ENCODE peak calls at places on chromosomes 7 and 10, in seven cellular contexts. One of them, this sample, is unnamed.

GRCh38 chr10:123136806-123137642 is 1.3 kb downstream of the HMX3 start:
- DNase-seq in nephron progenitor cell: peak
- DNase-seq in colonic mucosa: no peak
- DNase-seq in prostate gland: no peak
- DNase-seq in retinal pigment epithelial cell: no peak
- DNase-seq in Calu3: no peak
- DNase-seq in adipocyte: peak
- DNase-seq in this sample: no peak

GRCh38 chr7:33195264-33195663 is 65.9 kb downstream of the BBS9 start:
- DNase-seq in prostate gland: no peak
- DNase-seq in Calu3: no peak
- DNase-seq in nephron progenitor cell: no peak
- DNase-seq in retinal pigment epithelial cell: no peak
- DNase-seq in adipocyte: peak
- DNase-seq in colonic mucosa: no peak
- DNase-seq in this sample: no peak

GRCh38 chr7:130942211-130942964 is 208.4 kb upstream of the KLF14 start:
- DNase-seq in retinal pigment epithelial cell: no peak
- DNase-seq in adipocyte: peak
- DNase-seq in colonic mucosa: peak
- DNase-seq in Calu3: peak
- DNase-seq in prostate gland: peak
- DNase-seq in nephron progenitor cell: no peak
- DNase-seq in this sample: peak

GRCh38 chr7:42233166-42233565 is 3.8 kb downstream of the GLI3 start:
- DNase-seq in colonic mucosa: no peak
- DNase-seq in adipocyte: peak
- DNase-seq in Calu3: no peak
- DNase-seq in retinal pigment epithelial cell: peak
- DNase-seq in nephron progenitor cell: no peak
- DNase-seq in prostate gland: no peak
- DNase-seq in this sample: no peak

GRCh38 chr7:137873524-137873923 is 26.8 kb upstream of the DGKI start:
- DNase-seq in retinal pigment epithelial cell: no peak
- DNase-seq in adipocyte: peak
- DNase-seq in prostate gland: no peak
- DNase-seq in Calu3: no peak
- DNase-seq in colonic mucosa: no peak
- DNase-seq in nephron progenitor cell: no peak
- DNase-seq in this sample: no peak

GRCh38 chr10:133144771-133145170 is 15.2 kb upstream of the KNDC1 start:
- DNase-seq in adipocyte: no peak
- DNase-seq in nephron progenitor cell: no peak
- DNase-seq in prostate gland: no peak
- DNase-seq in retinal pigment epithelial cell: no peak
- DNase-seq in Calu3: no peak
- DNase-seq in colonic mucosa: no peak
- DNase-seq in this sample: no peak

GRCh38 chr10:75606203-75606779 is 174.9 kb downstream of the LRMDA start:
- DNase-seq in retinal pigment epithelial cell: no peak
- DNase-seq in prostate gland: no peak
- DNase-seq in colonic mucosa: no peak
- DNase-seq in Calu3: no peak
- DNase-seq in adipocyte: no peak
- DNase-seq in nephron progenitor cell: no peak
- DNase-seq in this sample: no peak

GRCh38 chr10:128927389-128927788 is 539.7 kb upstream of the MGMT start:
- DNase-seq in Calu3: no peak
- DNase-seq in nephron progenitor cell: no peak
- DNase-seq in colonic mucosa: no peak
- DNase-seq in adipocyte: no peak
- DNase-seq in prostate gland: peak
- DNase-seq in retinal pigment epithelial cell: no peak
- DNase-seq in this sample: no peak

GRCh38 chr10:30106987-30107386 is 47.6 kb upstream of the JCAD start:
- DNase-seq in retinal pigment epithelial cell: no peak
- DNase-seq in prostate gland: no peak
- DNase-seq in adipocyte: no peak
- DNase-seq in colonic mucosa: no peak
- DNase-seq in Calu3: no peak
- DNase-seq in nephron progenitor cell: no peak
- DNase-seq in this sample: no peak

GRCh38 chr10:97607076-97607635 is 17.6 kb downstream of the C10orf62 start:
- DNase-seq in nephron progenitor cell: no peak
- DNase-seq in adipocyte: no peak
- DNase-seq in Calu3: no peak
- DNase-seq in colonic mucosa: no peak
- DNase-seq in prostate gland: no peak
- DNase-seq in retinal pigment epithelial cell: no peak
- DNase-seq in this sample: no peak

GRCh38 chr7:2513702-2514101 is 5.9 kb upstream of the LFNG start:
- DNase-seq in prostate gland: no peak
- DNase-seq in adipocyte: no peak
- DNase-seq in Calu3: no peak
- DNase-seq in colonic mucosa: no peak
- DNase-seq in nephron progenitor cell: no peak
- DNase-seq in retinal pigment epithelial cell: no peak
- DNase-seq in this sample: no peak

GRCh38 chr10:34188221-34188620 is 626.9 kb downstream of the PARD3 start:
- DNase-seq in adipocyte: no peak
- DNase-seq in retinal pigment epithelial cell: no peak
- DNase-seq in Calu3: no peak
- DNase-seq in nephron progenitor cell: no peak
- DNase-seq in prostate gland: no peak
- DNase-seq in colonic mucosa: no peak
- DNase-seq in this sample: no peak

GRCh38 chr7:99083068-99083651 is 60.7 kb downstream of the SMURF1 start:
- DNase-seq in prostate gland: no peak
- DNase-seq in Calu3: no peak
- DNase-seq in nephron progenitor cell: no peak
- DNase-seq in adipocyte: peak
- DNase-seq in retinal pigment epithelial cell: no peak
- DNase-seq in colonic mucosa: no peak
- DNase-seq in this sample: no peak

GRCh38 chr10:76640765-76641164 is 996.8 kb downstream of the KCNMA1 start:
- DNase-seq in prostate gland: no peak
- DNase-seq in retinal pigment epithelial cell: no peak
- DNase-seq in Calu3: no peak
- DNase-seq in colonic mucosa: no peak
- DNase-seq in nephron progenitor cell: no peak
- DNase-seq in adipocyte: no peak
- DNase-seq in this sample: no peak

GRCh38 chr7:31707089-31707488 is 20.1 kb downstream of the PPP1R17 start:
- DNase-seq in nephron progenitor cell: no peak
- DNase-seq in colonic mucosa: no peak
- DNase-seq in retinal pigment epithelial cell: no peak
- DNase-seq in Calu3: no peak
- DNase-seq in adipocyte: no peak
- DNase-seq in prostate gland: no peak
- DNase-seq in this sample: no peak

GRCh38 chr10:86733260-86733671 is 23.2 kb upstream of the BMPR1A start:
- DNase-seq in Calu3: no peak
- DNase-seq in prostate gland: no peak
- DNase-seq in nephron progenitor cell: no peak
- DNase-seq in retinal pigment epithelial cell: no peak
- DNase-seq in adipocyte: no peak
- DNase-seq in colonic mucosa: no peak
- DNase-seq in this sample: peak

GRCh38 chr10:108358912-108359311 is 1194.4 kb upstream of the SORCS1 start:
- DNase-seq in colonic mucosa: no peak
- DNase-seq in retinal pigment epithelial cell: peak
- DNase-seq in prostate gland: no peak
- DNase-seq in adipocyte: peak
- DNase-seq in Calu3: peak
- DNase-seq in nephron progenitor cell: no peak
- DNase-seq in this sample: no peak